ENCODE peak calls at places on chromosome X, in four cellular contexts. H, D, K and I are unnamed samples.

GRCh38 chrX:132423323-132423722 is 65.5 kb downstream of the MBNL3 start:
- ATAC-seq in D (no peak), H (no peak), K (no peak), I (no peak)

GRCh38 chrX:49162620-49163019 is at the start of gene MAGIX:
- ATAC-seq in D (no peak), H (no peak), K (peak; percentile 54), I (no peak)

GRCh38 chrX:43566170-43566569 is 89.9 kb upstream of the MAOA start:
- ATAC-seq in D (no peak), H (no peak), K (no peak), I (no peak)

GRCh38 chrX:87409113-87409841 is 108.3 kb upstream of the KLHL4 start:
- ATAC-seq in K (peak; percentile 99), H (no peak), D (no peak), I (peak; percentile 91)

GRCh38 chrX:40998123-40998522 is 87.1 kb upstream of the USP9X start:
- ATAC-seq in D (no peak), H (no peak), K (no peak), I (no peak)

GRCh38 chrX:47854474-47854873 is 17.8 kb downstream of the ZNF81 start:
- ATAC-seq in H (no peak), D (no peak), K (no peak), I (no peak)

GRCh38 chrX:49277520-49277799 is 7.9 kb downstream of the PPP1R3F start:
- ATAC-seq in H (no peak), K (no peak), D (no peak), I (no peak)

GRCh38 chrX:129798456-129798855 is 18.7 kb downstream of the SASH3 start:
- ATAC-seq in K (no peak), D (no peak), H (no peak), I (no peak)

GRCh38 chrX:151000901-151001301 is 17.8 kb downstream of the HMGB3 start:
- ATAC-seq in D (no peak), H (no peak), K (no peak), I (no peak)

GRCh38 chrX:125505207-125505606 is 185.5 kb downstream of the TEX13C start:
- ATAC-seq in K (no peak), H (no peak), D (no peak), I (no peak)

GRCh38 chrX:70494441-70494840 is 49.8 kb downstream of the DLG3 start:
- ATAC-seq in H (no peak), D (no peak), K (no peak), I (peak; percentile 28)

GRCh38 chrX:94655180-94655579 is 981.2 kb downstream of the FAM133A start:
- ATAC-seq in K (no peak), D (no peak), H (no peak), I (no peak)

GRCh38 chrX:68018248-68019203 is 414.8 kb downstream of the OPHN1 start:
- ATAC-seq in H (no peak), K (no peak), D (peak; percentile 90), I (no peak)

GRCh38 chrX:77675986-77676385 is 110.0 kb downstream of the ATRX start:
- ATAC-seq in H (peak; percentile 51), D (no peak), K (no peak), I (no peak)

GRCh38 chrX:9148626-9149385 is 114.9 kb upstream of the FAM9B start:
- ATAC-seq in D (no peak), K (no peak), H (no peak), I (peak; percentile 74)
- H3K4me1 ChIP-seq in D (no peaks in the 10 kb centered on the region), K (no peaks in the 10 kb centered on the region), H (no peaks in the 10 kb centered on the region), I (peaks cover 32% of the 10 kb centered on the region)

GRCh38 chrX:31123335-31123734 is 51.5 kb upstream of the FTHL17 start:
- ATAC-seq in K (no peak), D (no peak), H (peak; percentile 64), I (no peak)
- H3K4me1 ChIP-seq in K (no peaks in the 10 kb centered on the region), D (no peaks in the 10 kb centered on the region), H (no peaks in the 10 kb centered on the region), I (no peaks in the 10 kb centered on the region)

GRCh38 chrX:153569475-153569874 is 29.5 kb downstream of the CCNQ start:
- ATAC-seq in D (no peak), K (no peak), H (no peak), I (no peak)
- H3K4me1 ChIP-seq in D (peaks cover 4% of the 10 kb centered on the region), K (no peaks in the 10 kb centered on the region), H (no peaks in the 10 kb centered on the region), I (no peaks in the 10 kb centered on the region)

DNA sequence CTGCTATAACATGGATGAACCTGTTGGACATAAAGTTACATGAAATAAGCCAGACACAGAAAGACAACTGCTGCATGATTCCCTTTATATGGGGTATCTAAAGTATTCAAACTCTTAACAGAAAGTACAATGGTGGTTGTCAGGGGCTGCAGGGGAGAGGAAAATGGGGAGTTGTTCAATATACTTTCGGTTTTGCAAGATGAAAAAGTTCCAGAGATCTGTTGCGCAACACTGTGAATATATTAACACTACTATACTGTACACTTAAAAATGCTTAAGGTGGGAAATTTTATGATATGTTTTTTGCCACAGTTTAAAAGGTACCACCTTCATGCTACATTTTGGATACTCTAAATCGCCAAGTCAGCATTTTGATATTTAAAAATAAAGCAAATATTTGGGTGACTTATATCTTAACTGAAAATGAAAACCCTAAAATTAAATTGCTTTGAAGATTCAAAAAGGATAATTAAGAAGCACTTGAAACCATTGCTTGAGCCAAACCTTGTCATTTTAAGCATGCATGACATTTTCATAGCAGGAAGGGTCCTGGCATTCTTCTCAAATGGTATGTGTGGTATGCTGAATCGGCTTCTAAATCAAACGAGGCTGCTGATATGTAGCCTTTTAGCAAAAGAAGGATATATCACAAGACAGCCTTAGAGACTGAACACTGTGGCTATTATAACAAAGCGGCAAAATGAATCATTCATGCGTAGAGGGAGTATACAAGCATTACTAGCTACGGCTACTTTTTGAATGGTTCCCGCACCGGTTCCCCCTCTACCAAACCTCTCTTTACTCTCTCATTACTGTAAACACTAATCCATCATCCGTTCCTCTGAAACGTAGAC is 607.1 kb upstream of the DIPK2B start:
- ATAC-seq in K (no peak), H (no peak), D (peak; percentile 46), I (peak; percentile 47)
- H3K4me1 ChIP-seq in K (no peaks in the 10 kb centered on the region), H (no peaks in the 10 kb centered on the region), D (peaks cover 99% of the 10 kb centered on the region), I (no peaks in the 10 kb centered on the region)

GRCh38 chrX:30885136-30885535 is 3.9 kb downstream of the TAB3 start:
- ATAC-seq in K (no peak), D (no peak), H (no peak), I (no peak)
- H3K4me1 ChIP-seq in K (peaks cover 42% of the 10 kb centered on the region), D (peaks cover 9% of the 10 kb centered on the region), H (no peaks in the 10 kb centered on the region), I (no peaks in the 10 kb centered on the region)

DNA sequence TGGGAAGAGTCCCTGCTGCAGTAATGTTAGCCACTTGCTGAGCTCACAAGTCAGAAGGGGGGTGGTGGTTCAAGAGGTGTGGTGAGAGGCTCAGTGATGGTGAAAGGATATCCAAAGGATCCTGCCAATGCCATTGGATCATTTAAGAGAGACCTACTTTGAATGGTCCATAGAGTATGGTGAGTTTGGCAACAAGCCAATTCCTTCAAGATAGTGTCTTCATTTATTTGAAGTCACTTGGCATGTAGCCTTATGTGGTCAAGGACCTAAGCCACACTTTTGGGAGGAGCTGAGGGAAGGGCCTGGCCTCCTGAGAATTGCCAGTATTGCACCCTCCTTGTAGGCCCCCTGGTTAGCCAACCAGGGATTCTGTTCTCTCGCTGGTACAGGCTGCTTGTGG is 87.9 kb downstream of the TSPAN7 start:
- ATAC-seq in K (no peak), H (no peak), D (no peak), I (no peak)
- H3K4me1 ChIP-seq in K (no peaks in the 10 kb centered on the region), H (no peaks in the 10 kb centered on the region), D (no peaks in the 10 kb centered on the region), I (no peaks in the 10 kb centered on the region)

DNA sequence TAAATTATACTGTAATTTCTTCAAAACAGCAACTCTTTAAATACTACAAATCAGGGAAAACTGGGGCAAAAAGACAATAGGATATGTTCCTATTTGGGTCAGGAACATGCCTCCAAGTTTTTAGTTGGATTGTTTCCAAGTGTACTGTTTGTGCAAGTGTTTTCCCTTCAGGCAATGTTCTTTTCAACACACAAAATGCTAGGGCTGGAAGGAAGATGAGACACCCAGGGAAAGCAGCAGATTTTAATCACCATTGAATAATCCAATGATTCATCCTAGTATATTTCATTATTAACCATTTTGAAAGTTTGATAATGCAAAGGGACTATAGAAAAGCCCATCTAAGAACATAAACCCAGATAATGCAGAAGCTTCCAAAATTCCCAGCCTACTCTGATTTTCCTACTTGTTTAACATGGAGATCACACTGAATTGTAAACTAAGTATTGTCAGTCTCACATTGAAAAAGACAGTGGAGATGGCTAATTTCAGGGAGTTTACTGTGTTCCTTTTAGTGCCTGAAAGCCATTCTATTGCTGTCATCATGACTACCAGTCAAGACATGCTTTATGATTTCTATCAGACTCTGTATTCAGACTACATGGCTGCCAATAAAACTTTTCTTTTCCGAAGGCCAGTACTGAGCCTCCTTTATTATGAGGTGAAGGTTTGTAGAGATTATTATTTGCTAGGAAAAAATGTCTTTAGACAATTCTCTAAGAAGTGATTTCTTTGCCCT is 38.6 kb downstream of the COL4A6 start:
- ATAC-seq in H (no peak), D (no peak), K (no peak), I (no peak)
- H3K4me1 ChIP-seq in H (no peaks in the 10 kb centered on the region), D (peaks cover 59% of the 10 kb centered on the region), K (no peaks in the 10 kb centered on the region), I (peaks cover 19% of the 10 kb centered on the region)

GRCh38 chrX:38632516-38632915 is 71.2 kb downstream of the TSPAN7 start:
- ATAC-seq in D (no peak), H (no peak), K (no peak), I (no peak)

GRCh38 chrX:38628587-38628986 is 67.2 kb downstream of the TSPAN7 start:
- ATAC-seq in D (no peak), H (no peak), K (no peak), I (no peak)

GRCh38 chrX:38627683-38628082 is 66.3 kb downstream of the TSPAN7 start:
- ATAC-seq in D (peak; percentile 95), K (peak; percentile 58), H (no peak), I (no peak)
- H3K4me1 ChIP-seq in D (no peaks in the 10 kb centered on the region), K (no peaks in the 10 kb centered on the region), H (peaks cover 3% of the 10 kb centered on the region), I (no peaks in the 10 kb centered on the region)

GRCh38 chrX:2703991-2704369 is 12.9 kb downstream of the CD99 start:
- ATAC-seq in D (no peak), H (peak; percentile 52), K (no peak), I (peak; percentile 57)
- H3K4me1 ChIP-seq in D (peaks cover 28% of the 10 kb centered on the region), H (peaks cover 62% of the 10 kb centered on the region), K (peaks cover 53% of the 10 kb centered on the region), I (peaks cover 16% of the 10 kb centered on the region)

GRCh38 chrX:53284684-53285447 is 3.5 kb upstream of the IQSEC2 start:
- ATAC-seq in D (peak; percentile 59), K (peak; percentile 63), H (no peak), I (peak; percentile 54)
- H3K4me1 ChIP-seq in D (peaks cover 50% of the 10 kb centered on the region), K (peaks cover 32% of the 10 kb centered on the region), H (no peaks in the 10 kb centered on the region), I (peaks cover 75% of the 10 kb centered on the region)